ENCODE peak calls at places on chromosomes 2 and 18, in nine cellular contexts. X is stimulated activated CD8-positive, alpha-beta memory T cell treated with anti-CD3 and anti-CD28 coated beads, Interleukin-12 subunit alpha, Interleukin-12 subunit beta, amount 100 ng/mL, for 4 hours; F is GM20000; K is M059J; V is astrocyte; P is RWPE1; N is GM12891; B is effector CD4-positive, alpha-beta T cell; D is WERI-Rb-1. Y is an unnamed sample.

GRCh38 chr2:219252570-219252899 is 508 bp upstream of the TUBA4B start:
- DNase-seq in X (no peak), F (no peak), K (no peak), V (no peak), P (peak; percentile 17), N (no peak), B (no peak), D (peak; percentile 90), Y (no peak)

GRCh38 chr18:44758821-44759624 is 78.3 kb downstream of the SETBP1 start:
- DNase-seq in X (no peak), F (peak; percentile 78), K (no peak), V (no peak), P (no peak), N (peak; percentile 32), B (no peak), D (no peak), Y (no peak)

GRCh38 chr2:46771309-46771708 is 144.3 kb downstream of the MCFD2 start:
- DNase-seq in X (no peak), F (no peak), K (peak; percentile 33), V (no peak), P (no peak), N (no peak), B (no peak), D (no peak), Y (no peak)

GRCh38 chr18:68742206-68742605 is 27.3 kb upstream of the TMX3 start:
- DNase-seq in X (no peak), F (no peak), K (peak; percentile 67), V (no peak), P (no peak), N (no peak), B (no peak), D (no peak), Y (no peak)

GRCh38 chr18:5309888-5310470 is 14.5 kb upstream of the ZBTB14 start:
- DNase-seq in X (no peak), F (peak; percentile 37), K (peak; percentile 12), V (no peak), P (no peak), N (peak; percentile 10), B (no peak), D (no peak), Y (no peak)

GRCh38 chr2:39510087-39510486 is 73.0 kb upstream of the MAP4K3 start:
- DNase-seq in X (no peak), F (no peak), K (no peak), V (no peak), P (no peak), N (no peak), B (no peak), D (no peak), Y (no peak)

GRCh38 chr2:238113611-238114010 is 13.5 kb downstream of the ESPNL start:
- DNase-seq in X (no peak), F (no peak), K (no peak), V (no peak), P (no peak), N (no peak), B (no peak), D (peak; percentile 3), Y (no peak)

GRCh38 chr2:64770137-64770780 is 116.5 kb upstream of the SERTAD2 start:
- DNase-seq in X (no peak), F (no peak), K (peak; percentile 71), V (peak; percentile 81), P (no peak), N (no peak), B (no peak), D (no peak), Y (peak; percentile 83)

GRCh38 chr2:234291765-234292204 is 205.1 kb downstream of the ARL4C start:
- DNase-seq in X (no peak), F (no peak), K (peak; percentile 77), V (peak; percentile 79), P (no peak), N (no peak), B (peak; percentile 23), D (no peak), Y (peak; percentile 78)

GRCh38 chr2:53500181-53500580 is 267.4 kb upstream of the CHAC2 start:
- DNase-seq in X (no peak), F (no peak), K (no peak), V (peak; percentile 15), P (no peak), N (no peak), B (no peak), D (no peak), Y (peak; percentile 21)

GRCh38 chr2:63665806-63666205 is 77.0 kb downstream of the MDH1 start:
- DNase-seq in X (no peak), F (no peak), K (peak; percentile 49), V (peak; percentile 83), P (no peak), N (no peak), B (no peak), D (no peak), Y (peak; percentile 82)

Y was measured in fibroblast of lung.